ENCODE peak calls at places on chromosomes 1 and 21, in eight cellular contexts. F is HCT116, O is pancreas, N is body of pancreas, T is astrocyte of the spinal cord, A is sigmoid colon, W is cardiac fibroblast, G is brain microvascular endothelial cell. X is an unnamed sample.

GRCh38 chr21:20996421-20997307 is 1.5 kb upstream of the NCAM2 start:
- DNase-seq in F (no peak), O (no peak), N (no peak), T (peak; percentile 52), A (no peak), W (peak; percentile 41), G (no peak), X (peak; percentile 10)

GRCh38 chr1:31768939-31769704 is 5.0 kb upstream of the ADGRB2 start:
- DNase-seq in F (no peak), O (no peak), N (no peak), T (no peak), A (no peak), W (no peak), G (no peak), X (no peak)

GRCh38 chr1:69846267-69846666 is 278.5 kb downstream of the LRRC7 start:
- DNase-seq in F (no peak), O (no peak), N (no peak), T (no peak), A (no peak), W (no peak), G (no peak), X (no peak)

GRCh38 chr1:119001181-119002018 is 13.3 kb upstream of the TBX15 start:
- DNase-seq in F (no peak), O (no peak), N (no peak), T (no peak), A (peak; percentile 54), W (peak; percentile 44), G (no peak), X (no peak)

GRCh38 chr1:5896706-5897105 is 95.5 kb downstream of the NPHP4 start:
- DNase-seq in F (no peak), O (peak; percentile 25), N (no peak), T (no peak), A (no peak), W (no peak), G (no peak), X (no peak)

GRCh38 chr1:225733254-225733653 is 44.4 kb upstream of the SRP9 start:
- DNase-seq in F (no peak), O (no peak), N (peak; percentile 18), T (no peak), A (no peak), W (peak; percentile 26), G (no peak), X (no peak)

GRCh38 chr1:20634065-20634593 is 871 bp downstream of the PINK1 start:
- DNase-seq in F (no peak), O (no peak), N (no peak), T (no peak), A (no peak), W (no peak), G (no peak), X (peak; percentile 14)

GRCh38 chr1:29499101-29499650 is 262.9 kb downstream of the PTPRU start:
- DNase-seq in F (no peak), O (no peak), N (no peak), T (no peak), A (peak; percentile 44), W (no peak), G (no peak), X (no peak)

GRCh38 chr1:172979828-172980227 is 70.9 kb downstream of the TNFSF18 start:
- DNase-seq in F (no peak), O (no peak), N (no peak), T (no peak), A (no peak), W (no peak), G (no peak), X (no peak)

GRCh38 chr1:155011437-155011907 is 8.9 kb downstream of the ZBTB7B start:
- DNase-seq in F (no peak), O (no peak), N (no peak), T (no peak), A (no peak), W (no peak), G (no peak), X (no peak)

GRCh38 chr1:61674221-61674620 is 50.7 kb downstream of the TM2D1 start:
- DNase-seq in F (no peak), O (no peak), N (no peak), T (no peak), A (no peak), W (no peak), G (peak; percentile 2), X (no peak)
- TF ChIP-seq CTCF in F (no peak), O (no peak), N (no peak), T (no peak), A (no peak), W (no peak), G (no peak), X (no peak)

GRCh38 chr1:14928886-14929546 is 224.5 kb upstream of the TMEM51 start:
- DNase-seq in F (no peak), O (no peak), N (no peak), T (no peak), A (no peak), W (no peak), G (no peak), X (no peak)
- H3K4me3 ChIP-seq in F (no peak overlapping the region), O (no peak overlapping the region), N (no peak overlapping the region), T (no peak overlapping the region), A (no peak overlapping the region), W (no peak overlapping the region), G (no peak overlapping the region), X (no peak overlapping the region)

DNA sequence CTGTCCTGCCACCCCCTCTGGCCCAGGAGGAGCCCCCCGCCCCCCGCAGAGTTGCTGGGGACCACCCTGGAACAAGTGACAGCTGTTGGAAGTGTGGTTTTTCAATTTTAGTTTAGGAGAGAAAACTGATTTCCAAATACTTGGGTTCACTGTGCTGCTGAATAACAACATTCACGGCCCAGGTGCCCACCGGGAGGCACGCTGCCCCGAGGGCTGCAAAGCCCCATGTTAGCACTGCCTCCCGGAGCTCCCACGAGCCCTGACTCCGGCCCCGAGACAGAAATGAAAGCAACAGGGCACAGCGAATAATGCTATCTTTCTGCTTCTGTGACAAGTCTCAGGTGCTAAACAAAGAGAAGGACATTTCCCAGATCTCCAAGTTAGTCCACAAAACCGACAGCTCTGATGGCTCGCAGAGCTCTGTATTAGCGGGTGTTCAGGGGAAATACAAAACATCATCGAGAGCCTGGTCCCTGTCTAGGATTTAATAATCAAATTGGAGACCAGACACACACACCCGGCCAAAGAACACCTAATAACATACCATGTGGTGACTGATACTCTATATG is 451.5 kb downstream of the KIF26B start:
- DNase-seq in F (no peak), O (no peak), N (no peak), T (no peak), A (no peak), W (no peak), G (no peak), X (no peak)
- TF ChIP-seq CTCF in F (no peak), O (no peak), N (no peak), T (no peak), A (no peak), W (no peak), G (no peak), X (no peak)

DNA sequence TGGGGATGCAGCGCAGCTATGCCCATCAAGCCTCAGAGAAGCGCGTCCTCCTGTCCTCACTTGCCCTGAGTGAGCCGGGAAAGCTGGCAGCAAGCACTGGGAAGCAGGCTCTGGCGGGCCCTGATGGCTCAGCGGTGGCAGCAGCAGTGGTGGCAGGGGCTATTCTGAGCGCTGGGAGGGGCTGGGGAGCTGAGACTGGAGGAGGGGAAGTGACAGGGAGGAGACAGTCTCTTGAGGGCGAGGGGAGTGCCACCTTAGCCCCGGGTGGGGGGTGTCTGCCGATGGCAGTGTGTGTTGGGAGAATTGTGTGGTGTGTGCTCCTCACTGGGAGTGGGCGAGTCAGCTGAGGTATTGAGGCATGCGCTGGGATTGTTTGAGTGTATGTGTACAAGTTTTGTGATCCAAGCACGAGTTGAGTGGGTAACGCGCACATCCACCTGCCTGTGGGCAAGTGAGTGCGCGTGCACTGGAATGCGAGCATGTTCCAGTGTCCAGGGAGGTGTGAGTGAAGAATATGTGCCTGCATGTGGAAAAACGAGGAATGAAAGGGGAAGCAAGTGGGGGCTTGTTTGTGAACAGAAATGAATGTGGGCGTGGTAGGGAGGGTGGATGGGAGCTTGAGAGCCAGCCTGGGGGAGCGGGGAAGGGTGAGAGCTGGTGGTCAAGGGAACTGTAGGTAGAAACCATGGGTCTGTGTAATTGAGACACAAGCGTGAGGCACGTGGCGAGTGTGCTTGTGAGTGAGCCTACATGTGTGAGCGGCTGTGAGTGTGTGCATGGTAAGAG is 2.9 kb upstream of the FOXO6 start:
- DNase-seq in F (no peak), O (peak; percentile 55), N (no peak), T (no peak), A (no peak), W (no peak), G (no peak), X (no peak)
- H3K4me3 ChIP-seq in F (no peak overlapping the region), O (no peak overlapping the region), N (no peak overlapping the region), T (no peak overlapping the region), A (no peak overlapping the region), W (no peak overlapping the region), G (no peak overlapping the region), X (no peak overlapping the region)

DNA sequence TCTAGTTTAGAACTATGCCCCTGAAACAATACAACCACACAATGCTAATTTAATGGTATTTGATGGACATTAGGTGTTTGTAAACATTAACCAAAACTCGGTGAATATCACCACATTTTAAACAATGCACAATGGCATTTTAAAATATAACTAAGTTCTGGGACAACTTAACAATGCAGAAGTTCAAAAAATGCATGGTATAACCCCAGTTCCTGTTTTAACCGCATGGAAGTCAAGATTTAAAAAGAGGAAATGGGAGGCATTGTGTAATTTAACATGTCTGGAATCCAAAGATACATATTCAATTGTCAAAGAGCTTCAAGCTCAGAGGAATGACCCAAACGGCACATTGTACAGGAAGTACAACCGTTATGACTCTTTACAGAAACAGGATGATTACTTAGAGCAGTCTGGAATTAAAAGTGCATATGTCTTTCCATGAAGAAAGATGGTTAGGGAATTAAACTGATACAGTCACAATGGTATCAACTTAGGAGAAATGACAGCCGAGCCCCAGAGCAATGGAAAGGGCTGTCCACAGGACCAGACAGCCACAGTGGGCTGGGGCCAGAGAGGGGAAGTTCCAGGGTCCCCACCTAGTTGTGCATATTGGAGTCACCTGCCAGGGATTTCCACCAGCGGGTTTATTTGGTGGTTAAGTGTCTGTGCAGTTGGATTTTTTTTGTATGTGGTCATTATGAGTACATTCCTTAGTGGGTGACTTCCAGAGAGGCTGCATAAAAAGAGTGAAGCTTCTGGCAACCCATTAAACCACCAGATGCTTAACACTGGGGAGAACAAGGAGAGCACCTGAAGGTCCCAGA is 7.5 kb upstream of the PTTG1IP start:
- DNase-seq in F (no peak), O (no peak), N (no peak), T (peak; percentile 73), A (peak; percentile 53), W (peak; percentile 71), G (peak; percentile 32), X (peak; percentile 59)
- TF ChIP-seq CTCF in F (no peak), O (no peak), N (no peak), T (no peak), A (no peak), W (no peak), G (no peak), X (no peak)

DNA sequence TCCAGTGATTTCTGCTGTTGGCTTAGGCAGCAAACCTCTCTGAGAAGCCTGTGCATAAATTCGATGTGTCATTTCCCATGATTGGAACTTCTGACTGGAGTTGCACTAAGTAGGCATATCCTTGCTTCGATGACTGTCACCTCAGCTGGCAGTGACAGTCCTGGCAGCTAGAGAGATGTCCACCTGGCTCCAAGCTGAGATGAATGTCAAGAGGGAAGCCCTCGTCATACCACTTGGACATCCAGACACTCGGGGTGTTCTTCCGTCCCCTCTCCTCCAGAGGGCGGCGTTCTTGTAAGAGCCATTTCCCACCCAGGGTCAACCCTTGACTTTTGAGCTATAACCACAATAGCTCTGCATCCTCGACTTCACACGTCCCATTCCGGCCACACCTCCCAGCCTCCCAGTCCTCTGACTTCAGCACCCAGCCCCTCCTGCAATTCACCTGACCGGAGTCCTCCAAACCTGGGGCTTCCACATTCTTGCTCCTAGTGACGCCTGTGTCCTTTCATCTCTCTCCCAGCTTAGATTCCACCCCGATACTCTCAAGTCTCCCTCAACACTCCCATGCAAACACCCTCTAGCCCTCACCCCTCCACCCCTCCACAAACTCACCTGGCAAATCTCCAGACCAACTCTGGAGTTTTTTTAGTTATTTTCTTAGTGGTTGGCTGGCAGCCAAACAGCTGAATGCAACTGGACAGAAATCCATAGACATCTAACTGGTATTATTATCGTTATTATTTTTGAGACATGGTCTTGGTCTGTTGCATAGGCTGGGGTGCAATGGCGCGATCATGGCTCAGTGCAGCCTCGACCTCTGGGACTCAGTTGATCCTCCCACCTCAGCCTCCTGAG is 17.4 kb downstream of the CA6 start:
- DNase-seq in F (peak; percentile 68), O (no peak), N (peak; percentile 45), T (no peak), A (no peak), W (peak; percentile 52), G (no peak), X (peak; percentile 37)
- H3K4me3 ChIP-seq in F (no peak overlapping the region), O (no peak overlapping the region), N (no peak overlapping the region), T (no peak overlapping the region), A (no peak overlapping the region), W (no peak overlapping the region), G (no peak overlapping the region), X (no peak overlapping the region)

X was measured in fibroblast of villous mesenchyme.